ENCODE peak calls at places on chromosomes 6 and 20, in five cellular contexts. One of them, this sample, is unnamed.

GRCh38 chr20:38825901-38826625 is 20.6 kb downstream of the PPP1R16B start:
- DNase-seq in K562: no peak
- DNase-seq in HepG2: peak; percentile 85
- DNase-seq in HCT116: peak; percentile 15
- DNase-seq in GM12878: no peak
- DNase-seq in this sample: no peak

GRCh38 chr20:45898285-45898684 is 7.2 kb downstream of the CTSA start:
- DNase-seq in K562: no peak
- DNase-seq in HepG2: no peak
- DNase-seq in HCT116: no peak
- DNase-seq in GM12878: no peak
- DNase-seq in this sample: no peak

GRCh38 chr6:150573041-150573681 is 26.5 kb upstream of the PLEKHG1 start:
- DNase-seq in K562: peak; percentile 29
- DNase-seq in HepG2: no peak
- DNase-seq in HCT116: no peak
- DNase-seq in GM12878: no peak
- DNase-seq in this sample: no peak

GRCh38 chr6:27753668-27754407 is 158.4 kb downstream of the OR2B2 start:
- DNase-seq in K562: peak; percentile 87
- DNase-seq in HepG2: peak; percentile 83
- DNase-seq in HCT116: peak; percentile 90
- DNase-seq in GM12878: peak; percentile 72
- DNase-seq in this sample: peak; percentile 69

GRCh38 chr20:17613328-17614175 is 43.7 kb downstream of the DSTN start:
- DNase-seq in K562: no peak
- DNase-seq in HepG2: no peak
- DNase-seq in HCT116: no peak
- DNase-seq in GM12878: no peak
- DNase-seq in this sample: no peak

GRCh38 chr20:59253779-59254319 is 46.6 kb upstream of the EDN3 start:
- DNase-seq in K562: no peak
- DNase-seq in HepG2: no peak
- DNase-seq in HCT116: no peak
- DNase-seq in GM12878: no peak
- DNase-seq in this sample: peak; percentile 27

GRCh38 chr6:43451348-43451747 is 4.0 kb downstream of the DLK2 start:
- DNase-seq in K562: no peak
- DNase-seq in HepG2: no peak
- DNase-seq in HCT116: no peak
- DNase-seq in GM12878: no peak
- DNase-seq in this sample: no peak

GRCh38 chr6:20838113-20838512 is 303.9 kb downstream of the CDKAL1 start:
- DNase-seq in K562: no peak
- DNase-seq in HepG2: no peak
- DNase-seq in HCT116: no peak
- DNase-seq in GM12878: no peak
- DNase-seq in this sample: no peak

GRCh38 chr6:74991573-74992332 is 214.1 kb downstream of the COL12A1 start:
- DNase-seq in K562: no peak
- DNase-seq in HepG2: no peak
- DNase-seq in HCT116: no peak
- DNase-seq in GM12878: no peak
- DNase-seq in this sample: no peak

GRCh38 chr6:57135885-57136284 is 36.2 kb upstream of the BAG2 start:
- DNase-seq in K562: no peak
- DNase-seq in HepG2: no peak
- DNase-seq in HCT116: no peak
- DNase-seq in GM12878: no peak
- DNase-seq in this sample: no peak

GRCh38 chr6:44531447-44532015 is 144.0 kb downstream of the CDC5L start:
- DNase-seq in K562: no peak
- DNase-seq in HepG2: no peak
- DNase-seq in HCT116: no peak
- DNase-seq in GM12878: no peak
- DNase-seq in this sample: no peak

GRCh38 chr20:49252556-49253350 is 25.1 kb downstream of the ZNFX1 start:
- DNase-seq in K562: no peak
- DNase-seq in HepG2: no peak
- DNase-seq in HCT116: no peak
- DNase-seq in GM12878: no peak
- DNase-seq in this sample: no peak

GRCh38 chr20:49395183-49395582 is 87.3 kb downstream of the KCNB1 start:
- DNase-seq in K562: no peak
- DNase-seq in HepG2: no peak
- DNase-seq in HCT116: no peak
- DNase-seq in GM12878: no peak
- DNase-seq in this sample: no peak

GRCh38 chr6:11243861-11244260 is 11.4 kb upstream of the NEDD9 start:
- DNase-seq in K562: no peak
- DNase-seq in HepG2: no peak
- DNase-seq in HCT116: no peak
- DNase-seq in GM12878: no peak
- DNase-seq in this sample: no peak

GRCh38 chr6:27468334-27468733 is 4.6 kb downstream of the ZNF184 start:
- DNase-seq in K562: no peak
- DNase-seq in HepG2: no peak
- DNase-seq in HCT116: no peak
- DNase-seq in GM12878: no peak
- DNase-seq in this sample: no peak

GRCh38 chr6:88426005-88426404 is 259.9 kb upstream of the CNR1 start:
- DNase-seq in K562: no peak
- DNase-seq in HepG2: no peak
- DNase-seq in HCT116: no peak
- DNase-seq in GM12878: no peak
- DNase-seq in this sample: no peak

GRCh38 chr6:21137708-21138358 is 455.7 kb upstream of the SOX4 start:
- DNase-seq in K562: no peak
- DNase-seq in HepG2: no peak
- DNase-seq in HCT116: no peak
- DNase-seq in GM12878: no peak
- DNase-seq in this sample: no peak

GRCh38 chr20:48656120-48656519 is 171.7 kb downstream of the PREX1 start:
- DNase-seq in K562: no peak
- DNase-seq in HepG2: no peak
- DNase-seq in HCT116: no peak
- DNase-seq in GM12878: no peak
- DNase-seq in this sample: no peak

GRCh38 chr20:31747640-31748039 is 8.6 kb downstream of the TPX2 start:
- DNase-seq in K562: no peak
- DNase-seq in HepG2: no peak
- DNase-seq in HCT116: no peak
- DNase-seq in GM12878: no peak
- DNase-seq in this sample: peak; percentile 69

GRCh38 chr6:27757307-27757706 is 154.9 kb downstream of the OR2B2 start:
- DNase-seq in K562: peak; percentile 43
- DNase-seq in HepG2: no peak
- DNase-seq in HCT116: no peak
- DNase-seq in GM12878: no peak
- DNase-seq in this sample: peak; percentile 23

GRCh38 chr6:33885121-33886057 is 81.6 kb upstream of the MLN start:
- DNase-seq in K562: no peak
- DNase-seq in HepG2: no peak
- DNase-seq in HCT116: peak; percentile 59
- DNase-seq in GM12878: no peak
- DNase-seq in this sample: no peak

GRCh38 chr20:64069614-64070243 is 6.7 kb downstream of the TCEA2 start:
- DNase-seq in K562: peak; percentile 57
- DNase-seq in HepG2: peak; percentile 62
- DNase-seq in HCT116: no peak
- DNase-seq in GM12878: no peak
- DNase-seq in this sample: peak; percentile 47

GRCh38 chr6:153852034-153852433 is 187.0 kb upstream of the OPRM1 start:
- DNase-seq in K562: no peak
- DNase-seq in HepG2: no peak
- DNase-seq in HCT116: no peak
- DNase-seq in GM12878: no peak
- DNase-seq in this sample: no peak

GRCh38 chr6:153852481-153852880 is 186.6 kb upstream of the OPRM1 start:
- DNase-seq in K562: no peak
- DNase-seq in HepG2: no peak
- DNase-seq in HCT116: no peak
- DNase-seq in GM12878: no peak
- DNase-seq in this sample: no peak

GRCh38 chr6:153843420-153843819 is 195.6 kb upstream of the OPRM1 start:
- DNase-seq in K562: no peak
- DNase-seq in HepG2: no peak
- DNase-seq in HCT116: no peak
- DNase-seq in GM12878: no peak
- DNase-seq in this sample: no peak

DNA sequence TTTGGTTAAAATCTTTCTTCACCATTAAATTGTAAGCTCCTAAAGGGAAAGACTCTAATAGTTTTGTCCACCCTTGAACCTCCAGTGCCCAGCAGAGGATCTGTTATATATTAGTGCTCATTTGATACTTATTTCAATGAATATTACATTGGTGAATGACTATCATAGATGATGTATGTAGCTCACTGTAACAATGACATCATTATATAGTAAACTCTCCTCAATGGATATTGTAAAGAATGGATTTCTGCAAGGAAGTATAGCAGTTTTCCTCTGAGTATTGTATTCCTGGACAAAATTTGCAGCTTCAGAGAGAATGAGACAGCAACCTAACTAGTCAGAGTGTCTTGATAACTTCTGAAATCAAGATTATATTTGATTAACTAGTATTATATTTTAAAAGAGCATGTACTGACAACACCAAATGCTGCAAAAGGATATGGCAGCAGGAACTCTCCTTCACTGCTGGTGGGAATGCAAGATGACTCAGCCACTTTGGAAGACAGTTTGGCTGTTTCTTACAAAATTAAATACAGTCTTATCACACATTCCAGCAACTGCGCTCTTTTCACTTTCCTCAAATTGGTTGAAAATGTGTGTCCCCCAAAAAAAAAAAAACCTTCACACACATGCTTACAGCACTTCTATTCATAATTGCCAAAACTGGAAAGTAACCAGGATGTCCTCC is 189.8 kb upstream of the OPRM1 start:
- DNase-seq in K562: no peak
- DNase-seq in HepG2: no peak
- DNase-seq in HCT116: no peak
- DNase-seq in GM12878: no peak
- DNase-seq in this sample: no peak
- TF ChIP-seq JUND in K562: no peak
- TF ChIP-seq JUND in HepG2: no peak
- TF ChIP-seq JUND in HCT116: no peak
- TF ChIP-seq JUND in GM12878: no peak
- TF ChIP-seq JUND in this sample: no peak

GRCh38 chr6:128635219-128635618 is 114.8 kb upstream of the PTPRK start:
- DNase-seq in K562: no peak
- DNase-seq in HepG2: no peak
- DNase-seq in HCT116: no peak
- DNase-seq in GM12878: no peak
- DNase-seq in this sample: no peak

GRCh38 chr6:128630213-128630612 is 109.8 kb upstream of the PTPRK start:
- DNase-seq in K562: no peak
- DNase-seq in HepG2: no peak
- DNase-seq in HCT116: no peak
- DNase-seq in GM12878: no peak
- DNase-seq in this sample: no peak

GRCh38 chr6:128631031-128631430 is 110.6 kb upstream of the PTPRK start:
- DNase-seq in K562: no peak
- DNase-seq in HepG2: no peak
- DNase-seq in HCT116: no peak
- DNase-seq in GM12878: no peak
- DNase-seq in this sample: no peak

DNA sequence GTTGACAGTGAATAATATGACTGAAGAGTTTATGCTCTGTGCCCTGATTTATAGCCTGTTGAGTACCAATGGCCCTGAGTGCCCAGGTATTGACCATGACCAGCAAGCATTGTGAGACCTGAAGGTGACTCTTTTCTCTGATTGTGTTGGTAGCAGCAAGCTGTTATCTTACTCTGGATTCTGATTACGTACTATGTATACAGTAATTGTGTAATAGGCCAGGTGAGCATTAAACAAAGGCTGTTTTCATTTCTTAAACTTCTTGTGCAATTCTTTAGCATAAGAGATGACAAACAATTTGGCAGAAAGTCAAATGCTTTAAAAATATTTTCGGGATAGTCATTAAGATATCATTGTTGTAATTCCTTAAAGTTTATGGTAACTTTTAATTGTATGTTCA is 111.7 kb upstream of the PTPRK start:
- DNase-seq in K562: no peak
- DNase-seq in HepG2: peak; percentile 73
- DNase-seq in HCT116: no peak
- DNase-seq in GM12878: no peak
- DNase-seq in this sample: no peak
- TF ChIP-seq JUND in K562: no peak
- TF ChIP-seq JUND in HepG2: no peak
- TF ChIP-seq JUND in HCT116: no peak
- TF ChIP-seq JUND in GM12878: no peak
- TF ChIP-seq JUND in this sample: no peak

DNA sequence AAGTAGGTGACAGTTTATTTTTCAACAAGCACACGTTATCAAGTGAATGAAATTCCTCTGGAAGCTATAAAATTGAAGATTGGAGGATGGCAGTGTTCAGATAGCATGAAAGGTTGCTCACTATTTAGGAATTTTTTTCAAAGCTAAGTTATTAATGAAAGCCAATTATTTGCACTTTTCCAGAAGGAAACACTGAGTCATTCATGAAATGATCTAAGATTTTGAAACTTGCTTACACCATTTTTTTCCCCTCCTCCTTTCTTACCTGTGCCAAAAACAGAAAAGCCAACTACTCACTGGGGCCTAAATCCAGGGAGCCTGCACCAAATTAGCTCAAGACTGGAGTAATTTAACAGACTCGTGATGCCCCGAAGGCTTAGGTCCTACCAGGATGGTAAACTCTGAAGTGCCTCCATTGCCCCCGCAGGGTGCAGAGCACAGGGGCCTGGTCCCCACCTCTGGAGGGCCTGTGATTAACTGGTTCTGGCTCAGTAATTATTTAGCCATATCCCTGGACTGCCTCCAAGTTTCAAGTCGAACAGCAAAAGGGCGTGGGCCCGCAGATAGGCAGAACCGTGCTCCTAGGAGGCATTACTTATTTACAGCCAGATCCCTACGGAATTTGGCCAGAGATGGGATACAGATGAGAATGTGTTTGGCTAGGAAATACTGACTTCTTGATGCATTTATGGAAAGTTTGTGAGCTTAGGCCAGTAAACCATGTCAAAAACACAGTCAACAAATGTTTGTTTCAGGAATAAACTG is 28.0 kb upstream of the ZNF217 start:
- DNase-seq in K562: peak; percentile 65
- DNase-seq in HepG2: peak; percentile 45
- DNase-seq in HCT116: peak; percentile 90
- DNase-seq in GM12878: peak; percentile 59
- DNase-seq in this sample: peak; percentile 55
- TF ChIP-seq JUND in K562: peak; percentile 51
- TF ChIP-seq JUND in HepG2: no peak
- TF ChIP-seq JUND in HCT116: peak; percentile 92
- TF ChIP-seq JUND in GM12878: no peak
- TF ChIP-seq JUND in this sample: no peak

DNA sequence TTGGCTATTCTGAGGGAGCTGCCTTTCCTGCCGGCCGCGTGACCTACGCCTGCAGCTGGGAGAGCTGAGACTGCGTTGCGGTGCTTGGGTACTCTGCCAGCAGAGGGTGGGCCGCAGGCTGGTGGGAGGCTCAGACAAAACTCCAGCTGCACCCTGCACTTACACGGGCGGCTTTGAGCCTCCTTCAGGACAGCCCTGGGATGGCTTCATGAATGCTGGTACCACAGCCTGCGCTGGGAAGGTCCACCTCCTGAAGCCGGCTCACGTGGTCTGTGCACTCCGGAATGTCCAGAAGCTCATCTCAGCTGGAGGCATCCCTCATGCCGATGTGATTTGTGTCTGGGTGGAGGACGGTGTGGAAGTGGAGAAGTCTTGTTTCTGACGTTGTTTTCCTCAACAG is 223.6 kb downstream of the DLL1 start:
- DNase-seq in K562: no peak
- DNase-seq in HepG2: no peak
- DNase-seq in HCT116: no peak
- DNase-seq in GM12878: no peak
- DNase-seq in this sample: peak; percentile 18
- TF ChIP-seq JUND in K562: no peak
- TF ChIP-seq JUND in HepG2: no peak
- TF ChIP-seq JUND in HCT116: no peak
- TF ChIP-seq JUND in GM12878: no peak
- TF ChIP-seq JUND in this sample: no peak